ENCODE peak calls at places on chromosomes 11 and 22, in eight cellular contexts. V, O, W, J, C, Y, M and R are unnamed samples.
A peak's percentile ranks its signal among the peaks of the same experiment; 100 is the strongest.

GRCh38 chr22:21996175-21996574 is 13.6 kb upstream of the TOP3B start:
- DNase-seq in M (no peak), C (no peak), J (no peak), V (no peak), Y (no peak), O (no peak), W (no peak), R (no peak)

GRCh38 chr11:111407652-111408051 is 28.6 kb upstream of the POU2AF1 start:
- DNase-seq in O (no peak), W (no peak), C (no peak), V (no peak), J (no peak), M (no peak), Y (no peak), R (no peak)

GRCh38 chr11:83827940-83828554 is 541.9 kb upstream of the CCDC90B start:
- DNase-seq in J (peak; percentile 60), V (no peak), Y (no peak), W (peak; percentile 88), O (no peak), C (no peak), M (peak; percentile 16), R (no peak)

GRCh38 chr11:131924446-131925240 is 554.2 kb downstream of the NTM start:
- DNase-seq in Y (no peak), V (no peak), W (no peak), O (peak; percentile 46), J (peak; percentile 65), M (no peak), C (no peak), R (no peak)

GRCh38 chr11:126175261-126175885 is 36.1 kb downstream of the RPUSD4 start:
- DNase-seq in O (no peak), C (no peak), Y (no peak), J (peak; percentile 65), V (no peak), W (no peak), M (no peak), R (no peak)

GRCh38 chr11:113447621-113448310 is 27.4 kb downstream of the DRD2 start:
- DNase-seq in M (no peak), O (no peak), C (no peak), W (peak; percentile 33), Y (no peak), V (no peak), J (peak; percentile 4), R (no peak)

GRCh38 chr22:36323855-36324331 is 63.9 kb downstream of the MYH9 start:
- DNase-seq in C (peak; percentile 88), V (no peak), O (no peak), Y (no peak), W (no peak), M (no peak), J (peak; percentile 82), R (no peak)

GRCh38 chr22:33350961-33351360 is 292.8 kb upstream of the SYN3 start:
- DNase-seq in Y (no peak), M (no peak), W (no peak), J (no peak), O (no peak), C (no peak), V (no peak), R (no peak)

GRCh38 chr11:74672956-74673895 is 58.0 kb downstream of the CHRDL2 start:
- DNase-seq in Y (peak; percentile 99), W (peak; percentile 65), M (no peak), J (peak; percentile 98), O (peak; percentile 74), V (peak; percentile 59), C (peak; percentile 91), R (no peak)

GRCh38 chr22:39287076-39287743 is 32.2 kb downstream of the RPL3 start:
- DNase-seq in O (no peak), V (peak; percentile 16), J (no peak), M (no peak), Y (no peak), C (no peak), W (no peak), R (no peak)

GRCh38 chr11:66880484-66881211 is 23.8 kb downstream of the LRFN4 start:
- DNase-seq in W (peak; percentile 72), Y (no peak), V (no peak), O (no peak), C (no peak), M (no peak), J (no peak), R (no peak)

GRCh38 chr11:94897330-94897768 is 76.0 kb downstream of the CWC15 start:
- DNase-seq in Y (no peak), M (peak; percentile 42), V (peak; percentile 47), O (peak; percentile 58), W (peak; percentile 65), C (peak; percentile 61), J (peak; percentile 68), R (no peak)

GRCh38 chr11:75815345-75815983 is 454 bp downstream of the UVRAG start:
- DNase-seq in O (no peak), J (peak; percentile 27), M (no peak), C (no peak), W (peak; percentile 60), Y (no peak), V (peak; percentile 46), R (no peak)

GRCh38 chr11:113839842-113840241 is 35.5 kb downstream of the USP28 start:
- DNase-seq in V (peak; percentile 14), J (no peak), O (no peak), W (no peak), C (no peak), M (peak; percentile 64), Y (no peak), R (no peak)

GRCh38 chr11:43832536-43832935 is 48.1 kb upstream of the ALKBH3 start:
- DNase-seq in Y (no peak), J (no peak), V (no peak), W (no peak), C (no peak), M (no peak), O (no peak), R (no peak)

GRCh38 chr11:6251120-6251733 is 8.4 kb upstream of the CCKBR start:
- DNase-seq in W (peak; percentile 71), Y (no peak), M (peak; percentile 70), V (peak; percentile 82), O (peak; percentile 90), J (peak; percentile 70), C (peak; percentile 67), R (peak; percentile 24)

GRCh38 chr11:67320011-67320410 is 16.7 kb downstream of the SSH3 start:
- DNase-seq in M (no peak), J (no peak), W (no peak), O (no peak), C (no peak), Y (peak; percentile 31), V (no peak), R (no peak)

GRCh38 chr11:76598426-76598839 is 72.1 kb downstream of the LRRC32 start:
- DNase-seq in V (no peak), Y (no peak), W (no peak), J (peak; percentile 61), O (no peak), M (peak; percentile 78), C (peak; percentile 70), R (no peak)

GRCh38 chr11:71563401-71563800 is 2.0 kb upstream of the KRTAP5-10 start:
- DNase-seq in O (no peak), W (peak; percentile 63), V (no peak), C (no peak), J (peak; percentile 14), M (peak; percentile 83), Y (peak; percentile 4), R (no peak)

GRCh38 chr11:100824041-100824440 is 137.0 kb downstream of the ARHGAP42 start:
- DNase-seq in O (no peak), M (no peak), C (no peak), Y (no peak), J (no peak), W (no peak), V (no peak), R (no peak)

GRCh38 chr11:70717961-70718595 is 319.7 kb downstream of the CTTN start:
- DNase-seq in O (no peak), M (no peak), J (no peak), W (no peak), V (no peak), Y (no peak), C (no peak), R (no peak)

GRCh38 chr11:84480151-84480550 is 1147.0 kb downstream of the DLG2 start:
- DNase-seq in C (no peak), O (no peak), J (no peak), Y (no peak), V (no peak), W (peak; percentile 12), M (no peak), R (no peak)

GRCh38 chr22:46135611-46136538 is 14.5 kb upstream of the PPARA start:
- DNase-seq in M (no peak), V (no peak), C (no peak), O (no peak), Y (no peak), J (no peak), W (no peak), R (no peak)

GRCh38 chr22:47067911-47068654 is 305.6 kb downstream of the TBC1D22A start:
- DNase-seq in J (no peak), M (no peak), V (peak; percentile 1), W (no peak), C (no peak), Y (no peak), O (no peak), R (no peak)

GRCh38 chr22:27378343-27378800 is 423.2 kb downstream of the MN1 start:
- DNase-seq in W (peak; percentile 79), J (no peak), Y (no peak), V (no peak), M (no peak), O (peak; percentile 23), C (no peak), R (no peak)

GRCh38 chr11:63682045-63682915 is 980 bp downstream of the RTN3 start:
- DNase-seq in O (no peak), C (no peak), J (no peak), M (no peak), W (peak; percentile 68), Y (no peak), V (peak; percentile 48), R (no peak)

GRCh38 chr11:73907191-73907590 is 30.4 kb downstream of the PAAF1 start:
- DNase-seq in M (no peak), Y (no peak), O (no peak), V (no peak), W (no peak), C (no peak), J (peak; percentile 28), R (no peak)

GRCh38 chr11:118870396-118871343 is 13.0 kb upstream of the CXCR5 start:
- DNase-seq in O (peak; percentile 38), J (peak; percentile 42), M (peak; percentile 67), Y (no peak), C (no peak), V (peak; percentile 28), W (no peak), R (no peak)
- TF ChIP-seq CTCF in O (no peak), J (no peak), M (no peak), Y (peak; percentile 27), C (no peak), V (no peak), W (no peak), R (no peak)

GRCh38 chr11:27720277-27720830 is 20.1 kb upstream of the BDNF start:
- DNase-seq in O (peak; percentile 45), C (no peak), W (peak; percentile 90), M (peak; percentile 57), J (peak; percentile 69), V (peak; percentile 21), Y (no peak), R (no peak)
- TF ChIP-seq CTCF in O (no peak), C (no peak), W (no peak), M (no peak), J (peak; percentile 31), V (no peak), Y (peak; percentile 19), R (no peak)

GRCh38 chr11:97269527-97269926 is 879.7 kb downstream of the JRKL start:
- DNase-seq in V (no peak), J (no peak), W (peak; percentile 35), Y (no peak), O (no peak), C (no peak), M (no peak), R (no peak)
- TF ChIP-seq CTCF in V (no peak), J (no peak), W (peak; percentile 52), Y (no peak), O (no peak), C (no peak), M (no peak), R (no peak)

GRCh38 chr11:39374963-39375698 is 2084.3 kb downstream of the LRRC4C start:
- DNase-seq in V (no peak), Y (no peak), J (peak; percentile 14), O (no peak), C (no peak), M (no peak), W (peak; percentile 92), R (no peak)
- TF ChIP-seq CTCF in V (peak; percentile 28), Y (no peak), J (peak; percentile 27), O (peak; percentile 34), C (no peak), M (peak; percentile 30), W (peak; percentile 97), R (peak; percentile 82)